ENCODE peak calls at places on chromosomes 4 and X, in five cellular contexts. T, A, V, H and P are unnamed samples.

GRCh38 chr4:146029939-146030710 is 91.5 kb upstream of the ZNF827 start:
- DNase-seq in V (no peak), H (no peak), A (no peak), T (no peak), P (no peak)

GRCh38 chrX:107396235-107396634 is 53.2 kb upstream of the FRMPD3 start:
- DNase-seq in T (no peak), A (no peak), V (no peak), H (no peak), P (no peak)

GRCh38 chrX:139969286-139969685 is 4.0 kb upstream of the CXorf66 start:
- DNase-seq in V (no peak), H (peak), T (no peak), A (no peak), P (no peak)

GRCh38 chr4:7424553-7425111 is 10.1 kb downstream of the PSAPL1 start:
- DNase-seq in V (no peak), H (no peak), A (no peak), T (no peak), P (no peak)

GRCh38 chr4:112516401-112517066 is 554 bp upstream of the NEUROG2 start:
- DNase-seq in V (no peak), H (no peak), T (peak), A (peak), P (no peak)

GRCh38 chr4:8594097-8595038 is 1.8 kb downstream of the CPZ start:
- DNase-seq in A (peak), V (peak), H (peak), T (peak), P (peak)

GRCh38 chr4:149897784-149898183 is 82.1 kb upstream of the IQCM start:
- DNase-seq in H (peak), A (no peak), V (no peak), T (no peak), P (no peak)

GRCh38 chrX:20527458-20528099 is 260.9 kb upstream of the RPS6KA3 start:
- DNase-seq in H (peak), A (no peak), T (no peak), V (no peak), P (no peak)

GRCh38 chr4:19945979-19946380 is 305.7 kb upstream of the SLIT2 start:
- DNase-seq in T (no peak), H (no peak), V (peak), A (no peak), P (peak)

GRCh38 chrX:153769158-153769864 is 5.3 kb downstream of the PLXNB3 start:
- DNase-seq in T (no peak), H (no peak), V (no peak), A (no peak), P (no peak)

GRCh38 chrX:153727108-153727931 is 2.7 kb downstream of the ABCD1 start:
- DNase-seq in V (no peak), T (no peak), A (no peak), H (no peak), P (no peak)

GRCh38 chr4:7811536-7812190 is 128.0 kb downstream of the AFAP1 start:
- DNase-seq in H (no peak), V (no peak), A (no peak), T (no peak), P (peak)

GRCh38 chr4:6478546-6479220 is 6.3 kb upstream of the PPP2R2C start:
- DNase-seq in A (no peak), H (no peak), T (peak), V (no peak), P (no peak)

GRCh38 chr4:124414641-124415040 is 297.9 kb downstream of the ANKRD50 start:
- DNase-seq in A (no peak), H (no peak), V (no peak), T (no peak), P (no peak)

GRCh38 chr4:5033266-5033945 is 14.1 kb upstream of the CYTL1 start:
- DNase-seq in A (no peak), V (no peak), T (no peak), H (no peak), P (no peak)

GRCh38 chr4:113574636-113575103 is 186.9 kb downstream of the CAMK2D start:
- DNase-seq in H (no peak), V (peak), A (no peak), T (no peak), P (no peak)

GRCh38 chr4:151099976-151100417 is 569 bp downstream of the RPS3A start:
- DNase-seq in T (no peak), H (no peak), V (no peak), A (no peak), P (no peak)

GRCh38 chr4:81198151-81198550 is 16.9 kb downstream of the PRKG2 start:
- DNase-seq in H (no peak), T (no peak), A (no peak), V (no peak), P (no peak)

GRCh38 chr4:143668930-143669553 is 31.4 kb downstream of the FREM3 start:
- DNase-seq in T (no peak), A (no peak), V (no peak), H (no peak), P (no peak)

GRCh38 chr4:75289843-75290616 is 224.2 kb downstream of the RCHY1 start:
- DNase-seq in V (no peak), H (peak), T (no peak), A (peak), P (no peak)

GRCh38 chr4:10158355-10158942 is 41.9 kb upstream of the WDR1 start:
- DNase-seq in H (no peak), T (no peak), V (no peak), A (no peak), P (no peak)

GRCh38 chrX:42714981-42715688 is 62.8 kb downstream of the PPP1R2C start:
- DNase-seq in A (peak), H (peak), T (peak), V (no peak), P (no peak)

GRCh38 chr4:151324449-151325319 is 721 bp downstream of the SH3D19 start:
- DNase-seq in T (peak), A (peak), H (peak), V (peak), P (no peak)

DNA sequence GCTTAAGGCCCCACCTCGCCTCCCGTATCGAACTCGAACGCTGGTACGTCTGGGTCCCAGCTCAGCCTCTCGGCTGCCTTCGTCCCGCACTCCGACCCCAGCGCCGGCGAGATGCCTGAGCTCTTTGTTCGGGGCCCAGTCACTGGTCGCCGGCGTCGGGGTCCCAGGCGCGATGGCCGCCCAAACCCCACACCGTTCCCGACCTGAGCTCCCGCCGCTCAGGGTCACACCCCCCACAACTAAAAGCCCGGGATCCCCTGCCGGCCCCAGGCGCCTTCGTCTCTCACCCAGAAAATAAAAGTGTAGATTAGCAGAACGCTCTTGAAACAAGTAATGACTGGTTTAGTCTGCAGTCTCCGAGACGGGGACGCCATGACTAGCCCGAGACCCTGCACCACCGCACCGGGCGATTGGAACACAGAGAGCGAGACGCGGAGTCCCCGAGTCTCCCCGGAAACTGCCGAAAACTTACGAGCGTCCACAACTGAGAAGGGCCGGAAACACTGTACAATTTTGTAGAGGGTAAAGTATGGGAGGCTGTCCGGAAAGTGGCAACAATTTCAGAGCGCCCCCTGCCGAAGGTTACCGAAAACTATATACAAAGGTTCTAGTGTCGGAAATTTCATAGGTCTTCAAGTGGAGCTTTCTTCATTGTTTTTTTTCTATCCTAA is at the start of gene TSPAN6:
- DNase-seq in T (peak), A (peak), H (peak), V (peak), P (peak)
- TF ChIP-seq CTCF in T (peak), A (peak), H (peak), V (peak), P (peak)

DNA sequence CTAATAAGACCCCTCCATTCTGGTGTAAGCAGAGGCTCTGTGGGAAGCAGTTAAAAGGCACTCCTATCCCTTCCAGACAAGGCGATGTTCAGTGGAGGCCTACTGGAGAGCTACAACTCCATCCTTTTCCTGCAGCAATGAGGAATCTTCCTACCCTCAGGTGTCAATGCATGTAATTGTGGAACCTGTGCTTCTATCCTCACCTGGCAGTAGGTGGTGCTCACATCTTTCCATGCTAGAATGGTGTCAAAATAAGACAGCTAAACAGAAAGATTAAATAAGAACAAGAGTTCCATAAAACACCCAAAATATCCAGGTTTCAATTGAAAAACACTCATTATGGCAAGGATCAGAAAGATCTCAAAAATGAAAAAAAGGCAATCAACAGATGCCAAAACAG is 224.6 kb downstream of the IL15 start:
- DNase-seq in A (no peak), T (no peak), H (peak), V (no peak), P (no peak)
- TF ChIP-seq CTCF in A (no peak), T (no peak), H (no peak), V (no peak), P (no peak)

GRCh38 chr4:153209410-153209809 is 5.2 kb downstream of the TRIM2 start:
- DNase-seq in V (no peak), A (no peak), T (no peak), H (no peak), P (no peak)

GRCh38 chr4:153206534-153206933 is 2.3 kb downstream of the TRIM2 start:
- DNase-seq in T (no peak), A (no peak), V (no peak), H (no peak), P (no peak)

GRCh38 chr4:153207027-153207426 is 2.8 kb downstream of the TRIM2 start:
- DNase-seq in T (no peak), A (no peak), H (no peak), V (no peak), P (no peak)

GRCh38 chr4:153205757-153206156 is 1.5 kb downstream of the TRIM2 start:
- DNase-seq in A (no peak), T (no peak), H (no peak), V (no peak), P (no peak)

GRCh38 chr4:153207561-153207960 is 3.3 kb downstream of the TRIM2 start:
- DNase-seq in T (no peak), H (peak), A (peak), V (no peak), P (no peak)
- TF ChIP-seq CTCF in T (peak), H (peak), A (peak), V (peak), P (peak)

DNA sequence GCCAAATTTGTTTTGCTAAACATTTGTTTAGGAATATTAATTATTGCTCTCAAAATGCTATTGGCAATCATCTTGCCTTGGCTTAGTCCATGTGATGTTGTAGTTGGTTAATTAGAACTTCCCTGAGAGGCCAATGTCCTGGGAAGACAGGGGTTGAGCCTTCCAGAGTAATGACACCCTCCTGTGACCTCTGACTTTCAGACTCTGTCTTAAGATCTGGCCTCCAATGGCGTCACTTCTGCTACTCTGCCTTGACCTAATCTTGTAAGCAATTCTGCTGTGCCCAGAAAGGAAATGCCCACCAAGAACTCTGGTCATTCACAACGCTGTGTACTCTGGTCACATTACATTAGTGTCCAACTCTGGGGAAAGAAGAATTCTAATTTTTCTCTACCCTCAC is 111.9 kb downstream of the SH3RF1 start:
- DNase-seq in H (no peak), A (no peak), V (no peak), T (no peak), P (no peak)
- TF ChIP-seq CTCF in H (no peak), A (no peak), V (no peak), T (no peak), P (no peak)

DNA sequence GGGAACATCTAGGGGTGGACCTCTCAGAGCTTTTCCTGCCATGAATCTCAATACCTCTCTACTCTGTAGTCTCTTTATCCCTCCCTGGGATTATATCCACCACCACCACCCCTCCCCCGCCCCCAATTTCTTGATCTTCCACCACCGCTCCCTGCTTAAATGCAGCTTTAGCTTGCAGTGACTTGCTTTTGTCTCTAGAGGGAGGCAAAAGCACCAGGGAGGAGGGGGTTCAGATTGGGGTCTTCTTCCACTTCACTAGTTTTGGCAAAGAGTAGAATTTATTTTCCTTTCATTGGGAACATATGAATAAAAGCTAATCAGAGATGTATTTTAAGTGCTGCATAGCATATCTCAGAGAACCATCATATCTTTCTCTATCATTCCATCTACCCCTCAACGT is 5.5 kb downstream of the ARHGAP36 start:
- DNase-seq in T (no peak), A (no peak), H (no peak), V (no peak), P (no peak)
- TF ChIP-seq CTCF in T (peak), A (no peak), H (no peak), V (no peak), P (no peak)